ENCODE peak calls at places on chromosomes 11 and 22, in five cellular contexts. W is nephron progenitor cell, I is BE2C, D is AG10803, H is neural progenitor cell. Q is an unnamed sample.

GRCh38 chr22:43860831-43861230 is 1.5 kb downstream of the SULT4A1 start:
- DNase-seq in I (no peak), H (no peak), W (no peak), D (no peak), Q (no peak)

GRCh38 chr22:35477911-35478582 is 62.6 kb upstream of the RASD2 start:
- DNase-seq in D (peak; percentile 83), W (peak; percentile 67), H (no peak), I (peak; percentile 75), Q (no peak)

GRCh38 chr11:105111145-105111944 is 28.2 kb downstream of the CARD18 start:
- DNase-seq in W (no peak), D (no peak), H (no peak), I (no peak), Q (no peak)

GRCh38 chr22:25950101-25950500 is 208.1 kb downstream of the MYO18B start:
- DNase-seq in H (no peak), W (no peak), D (no peak), I (no peak), Q (peak; percentile 77)

GRCh38 chr11:1055990-1056771 is 18.5 kb upstream of the MUC2 start:
- DNase-seq in H (no peak), W (peak; percentile 4), D (no peak), I (peak; percentile 2), Q (no peak)

GRCh38 chr11:44633641-44634040 is 68.2 kb downstream of the CD82 start:
- DNase-seq in W (no peak), H (no peak), D (no peak), I (no peak), Q (peak; percentile 12)

GRCh38 chr11:62544521-62545436 is 1.8 kb downstream of the AHNAK start:
- DNase-seq in I (no peak), H (peak; percentile 39), D (no peak), W (peak; percentile 35), Q (peak; percentile 58)

GRCh38 chr11:73174495-73174791 is 32.3 kb upstream of the FCHSD2 start:
- DNase-seq in I (no peak), D (no peak), W (no peak), H (no peak), Q (no peak)

GRCh38 chr11:86660011-86660595 is 12.3 kb downstream of the ME3 start:
- DNase-seq in W (no peak), D (peak; percentile 89), H (no peak), I (no peak), Q (no peak)

GRCh38 chr22:28172948-28173360 is 253.9 kb upstream of the PITPNB start:
- DNase-seq in H (no peak), D (no peak), I (peak; percentile 22), W (no peak), Q (no peak)

DNA sequence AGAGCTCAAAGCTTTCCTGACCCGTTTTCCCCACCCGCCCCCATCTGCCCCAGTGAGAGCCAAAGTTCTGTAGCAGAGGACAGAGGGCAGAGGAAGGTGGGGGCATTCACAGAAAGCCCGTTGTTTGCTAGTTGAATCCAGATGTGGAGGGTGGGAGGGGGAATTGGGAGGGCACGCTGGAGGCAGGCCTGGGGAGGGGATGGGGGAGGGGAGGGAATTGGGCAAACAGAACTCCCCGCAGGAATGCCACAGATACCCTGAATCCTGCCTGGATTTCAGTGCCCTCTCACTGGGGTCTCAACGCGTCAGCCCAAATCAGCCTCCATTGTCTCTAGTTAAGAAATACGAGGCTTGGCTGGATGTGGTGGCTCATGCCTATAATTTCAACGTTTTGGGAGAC is 12.9 kb upstream of the OAF start:
- DNase-seq in I (no peak), D (no peak), W (no peak), H (peak; percentile 41), Q (no peak)
- TF ChIP-seq CTCF in I (no peak), D (no peak), W (no peak), H (no peak), Q (no peak)

DNA sequence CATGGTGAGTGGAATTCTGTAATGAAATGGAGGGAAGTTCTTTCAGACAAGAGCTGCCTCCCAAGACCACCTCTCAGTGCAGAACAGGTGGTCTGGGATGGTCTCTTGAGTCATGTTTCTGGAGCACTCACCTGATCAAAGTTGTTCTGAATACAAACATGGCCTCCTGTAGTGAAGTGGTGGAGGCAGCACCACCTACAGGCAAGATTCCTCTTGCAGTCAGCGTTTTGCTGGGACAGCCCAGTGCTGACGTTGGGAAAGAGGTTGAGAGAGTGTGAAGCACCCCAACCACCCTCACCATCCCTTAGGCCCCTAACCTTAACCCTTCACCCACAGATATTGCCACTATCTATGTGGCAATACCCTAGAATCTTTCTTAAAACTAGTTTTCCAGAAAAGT is 371.4 kb downstream of the CADM1 start:
- DNase-seq in D (no peak), I (peak; percentile 43), H (no peak), W (no peak), Q (peak; percentile 49)
- TF ChIP-seq CTCF in D (peak; percentile 15), I (peak; percentile 72), H (peak; percentile 32), W (no peak), Q (peak; percentile 78)

GRCh38 chr11:124409906-124410305 is 11.1 kb upstream of the OR8B3 start:
- DNase-seq in I (no peak), H (no peak), W (no peak), D (no peak), Q (no peak)

GRCh38 chr11:124421043-124421442 is 3.6 kb downstream of the OR8B4 start:
- DNase-seq in H (no peak), W (no peak), I (no peak), D (no peak), Q (no peak)

DNA sequence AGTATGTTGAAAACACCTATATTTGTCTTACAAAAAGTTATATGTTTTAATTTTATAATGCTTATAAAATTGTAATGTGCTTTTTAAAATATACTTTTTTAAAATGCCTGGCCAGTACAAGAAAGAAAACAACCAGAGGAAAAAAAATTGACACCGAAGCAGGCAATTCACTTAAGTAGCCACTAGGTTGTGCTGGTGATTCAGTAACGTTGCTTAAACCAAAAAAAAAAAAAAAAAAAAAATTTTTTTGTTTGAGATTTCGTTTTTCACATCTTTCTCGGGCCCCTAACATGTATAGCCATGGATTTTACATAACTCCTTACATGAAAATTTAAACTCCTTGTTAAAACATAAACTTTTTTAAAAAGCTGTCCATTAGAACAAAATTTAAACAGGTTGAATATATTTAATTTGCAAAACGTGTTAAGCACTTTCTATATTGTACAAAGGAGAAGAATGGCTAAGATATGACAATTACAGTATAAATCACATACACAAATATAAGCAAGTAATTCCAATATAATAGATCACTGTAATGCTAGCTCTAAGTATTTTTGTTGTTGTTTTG is 9.2 kb downstream of the OR8B4 start:
- DNase-seq in H (peak; percentile 72), W (no peak), D (peak; percentile 65), I (no peak), Q (peak; percentile 57)
- TF ChIP-seq CTCF in H (peak; percentile 69), W (peak; percentile 74), D (peak; percentile 80), I (peak; percentile 61), Q (peak; percentile 64)

GRCh38 chr11:96178014-96178745 is 164.8 kb downstream of the MAML2 start:
- DNase-seq in I (no peak), W (peak; percentile 51), D (no peak), H (no peak), Q (no peak)
- TF ChIP-seq CTCF in I (no peak), W (no peak), D (no peak), H (no peak), Q (no peak)

GRCh38 chr11:30310623-30311022 is 12.3 kb upstream of the ARL14EP start:
- DNase-seq in I (no peak), D (no peak), W (no peak), H (no peak), Q (peak; percentile 27)
- TF ChIP-seq CTCF in I (no peak), D (no peak), W (no peak), H (no peak), Q (no peak)